ENCODE peak calls at places on chromosomes 7 and 10, in six cellular contexts. O, R, C, D, K and P are unnamed samples.

GRCh38 chr10:16809074-16809718 is 8.0 kb downstream of the RSU1 start:
- DNase-seq in C (no peak), D (peak), O (no peak), K (peak), R (no peak), P (no peak)

GRCh38 chr10:130461631-130462030 is 325.4 kb downstream of the GLRX3 start:
- DNase-seq in O (no peak), R (no peak), D (no peak), C (no peak), K (no peak), P (no peak)

GRCh38 chr7:144384071-144384470 is 19.4 kb downstream of the NOBOX start:
- DNase-seq in K (no peak), R (no peak), D (no peak), O (no peak), C (no peak), P (no peak)

GRCh38 chr10:129332476-129332875 is 134.6 kb upstream of the MGMT start:
- DNase-seq in C (no peak), K (no peak), R (peak), O (no peak), D (no peak), P (no peak)

GRCh38 chr7:104894998-104895850 is 118.8 kb upstream of the KMT2E start:
- DNase-seq in C (no peak), K (no peak), R (no peak), O (no peak), D (no peak), P (no peak)

GRCh38 chr10:19325581-19325980 is 277.0 kb downstream of the MALRD1 start:
- DNase-seq in D (no peak), K (no peak), C (no peak), O (no peak), R (no peak), P (no peak)

GRCh38 chr10:15863733-15864132 is 3.4 kb upstream of the MINDY3 start:
- DNase-seq in K (no peak), R (no peak), D (no peak), O (peak), C (no peak), P (no peak)

GRCh38 chr10:51485668-51486067 is 213.7 kb downstream of the CSTF2T start:
- DNase-seq in O (no peak), C (no peak), D (no peak), K (no peak), R (no peak), P (no peak)

GRCh38 chr10:76774987-76775603 is 862.5 kb downstream of the KCNMA1 start:
- DNase-seq in C (no peak), D (no peak), K (no peak), O (no peak), R (no peak), P (no peak)